ENCODE peak calls at places on chromosomes 1 and 21, in nine cellular contexts. I, S, O, X, U, P, N, Q and T are unnamed samples.

GRCh38 chr1:184189361-184189760 is 137.8 kb downstream of the TSEN15 start:
- DNase-seq in Q (no peak), N (no peak), I (no peak), P (no peak), S (no peak), X (no peak), O (no peak), U (no peak), T (no peak)

GRCh38 chr1:154502742-154503111 is 515 bp upstream of the SHE start:
- DNase-seq in U (no peak), Q (no peak), N (peak), O (no peak), I (no peak), S (no peak), X (no peak), P (no peak), T (no peak)

GRCh38 chr1:146013566-146013937 is 8.0 kb downstream of the HJV start:
- DNase-seq in O (no peak), U (no peak), N (no peak), X (no peak), P (no peak), I (no peak), S (no peak), Q (no peak), T (no peak)

GRCh38 chr1:203537806-203538464 is 44.0 kb downstream of the OPTC start:
- DNase-seq in N (no peak), Q (no peak), S (peak), I (no peak), O (no peak), U (no peak), X (no peak), P (no peak), T (no peak)

GRCh38 chr21:35046223-35046690 is 2.8 kb downstream of the RUNX1 start:
- DNase-seq in I (no peak), N (no peak), P (no peak), Q (no peak), U (no peak), X (no peak), S (no peak), O (no peak), T (no peak)

GRCh38 chr1:112744019-112744578 is 29.0 kb upstream of the PPM1J start:
- DNase-seq in S (no peak), U (no peak), P (no peak), N (peak), O (no peak), Q (no peak), I (no peak), X (no peak), T (no peak)

GRCh38 chr1:54327386-54328116 is 78.6 kb downstream of the SSBP3 start:
- DNase-seq in Q (no peak), X (no peak), O (no peak), N (no peak), S (no peak), U (no peak), P (no peak), I (no peak), T (no peak)

GRCh38 chr1:188194916-188195315 is 1366.2 kb downstream of the PLA2G4A start:
- DNase-seq in N (no peak), I (no peak), U (no peak), O (peak), S (no peak), X (no peak), Q (no peak), P (no peak), T (no peak)

GRCh38 chr1:20386682-20387081 is 96.0 kb downstream of the VWA5B1 start:
- DNase-seq in O (no peak), S (no peak), U (peak), N (no peak), Q (no peak), P (peak), X (peak), I (no peak), T (no peak)

GRCh38 chr1:10122926-10123325 is 87.4 kb upstream of the KIF1B start:
- DNase-seq in P (no peak), O (no peak), S (peak), U (no peak), I (no peak), Q (no peak), X (no peak), N (no peak), T (no peak)

GRCh38 chr1:206898089-206898908 is 1.1 kb downstream of the IL24 start:
- DNase-seq in X (no peak), I (no peak), S (no peak), N (no peak), U (no peak), P (no peak), Q (no peak), O (no peak), T (no peak)

GRCh38 chr1:222948079-222948478 is 133.2 kb downstream of the DISP1 start:
- DNase-seq in X (no peak), S (no peak), U (no peak), N (no peak), I (no peak), O (no peak), P (no peak), Q (no peak), T (no peak)

GRCh38 chr1:1200876-1201810 is 5.2 kb downstream of the TNFRSF18 start:
- DNase-seq in I (peak), N (peak), O (peak), Q (peak), S (peak), U (peak), P (no peak), X (no peak), T (peak)

GRCh38 chr1:60425528-60425927 is 352.0 kb upstream of the C1orf87 start:
- DNase-seq in O (peak), X (no peak), U (no peak), Q (no peak), S (no peak), N (no peak), P (no peak), I (no peak), T (no peak)

GRCh38 chr1:180524160-180524914 is 22.0 kb upstream of the ACBD6 start:
- DNase-seq in U (no peak), O (no peak), I (no peak), P (no peak), S (no peak), X (no peak), Q (no peak), N (no peak), T (no peak)

GRCh38 chr1:156177918-156178654 is 15.8 kb upstream of the SLC25A44 start:
- DNase-seq in N (no peak), S (no peak), O (no peak), I (no peak), P (no peak), U (no peak), X (no peak), Q (no peak), T (no peak)

GRCh38 chr1:96080925-96081324 is 640.7 kb upstream of the PTBP2 start:
- DNase-seq in S (no peak), U (no peak), O (no peak), Q (no peak), N (no peak), X (no peak), I (no peak), P (no peak), T (no peak)

GRCh38 chr1:228279722-228280105 is 71.9 kb downstream of the OBSCN start:
- DNase-seq in S (no peak), P (no peak), U (no peak), X (no peak), Q (no peak), N (peak), O (no peak), I (no peak), T (no peak)

GRCh38 chr21:33362044-33362555 is 37.3 kb downstream of the IFNAR1 start:
- DNase-seq in X (peak), U (no peak), O (peak), I (no peak), S (no peak), N (no peak), P (peak), Q (peak), T (peak)

GRCh38 chr1:233614743-233615521 is 1.0 kb downstream of the KCNK1 start:
- DNase-seq in P (no peak), O (no peak), I (no peak), X (peak), N (no peak), U (no peak), S (no peak), Q (no peak), T (no peak)